ENCODE peak calls at places on chromosome X, in nine cellular contexts. M, C, B, Z, K, R, J, I and Y are unnamed samples.

GRCh38 chrX:119417842-119418241 is 18.7 kb downstream of the SLC25A43 start:
- DNase-seq in K (no peak), I (no peak), C (no peak), M (no peak), J (no peak), Z (no peak), B (no peak), R (no peak), Y (no peak)

GRCh38 chrX:39577976-39578962 is 519.5 kb downstream of the BCOR start:
- DNase-seq in Z (no peak), C (no peak), M (peak), K (peak), B (peak), R (no peak), I (peak), J (peak), Y (peak)

GRCh38 chrX:68978211-68978780 is 149.5 kb downstream of the EFNB1 start:
- DNase-seq in C (no peak), R (peak), I (no peak), J (peak), Z (no peak), B (no peak), M (no peak), K (no peak), Y (no peak)

GRCh38 chrX:70439016-70439415 is 5.6 kb upstream of the DLG3 start:
- DNase-seq in K (no peak), M (no peak), I (no peak), R (no peak), J (no peak), B (no peak), Z (no peak), C (no peak), Y (no peak)

GRCh38 chrX:103356023-103356798 is at the start of gene TCEAL9:
- DNase-seq in I (no peak), C (peak), K (no peak), Z (no peak), R (no peak), M (peak), J (peak), B (peak), Y (no peak)

GRCh38 chrX:129731228-129731627 is 7.6 kb upstream of the XPNPEP2 start:
- DNase-seq in I (no peak), C (no peak), J (no peak), M (no peak), R (no peak), K (no peak), Z (no peak), B (no peak), Y (no peak)

GRCh38 chrX:128458888-128459287 is 406.7 kb upstream of the ACTRT1 start:
- DNase-seq in Z (no peak), K (no peak), M (no peak), C (no peak), I (no peak), J (no peak), B (no peak), R (no peak), Y (no peak)

GRCh38 chrX:44012484-44013096 is 39.4 kb upstream of the NDP start:
- DNase-seq in C (peak), I (peak), J (no peak), R (no peak), K (no peak), B (peak), Z (no peak), M (no peak), Y (no peak)

GRCh38 chrX:10174810-10175209 is 18.0 kb downstream of the CLCN4 start:
- DNase-seq in Z (no peak), C (no peak), J (no peak), I (no peak), R (no peak), B (no peak), M (no peak), K (no peak), Y (no peak)

GRCh38 chrX:73876897-73877296 is 313.9 kb downstream of the CHIC1 start:
- DNase-seq in Z (no peak), I (no peak), J (no peak), B (no peak), R (peak), M (no peak), K (no peak), C (no peak), Y (no peak)

GRCh38 chrX:40684092-40684491 is 36.7 kb upstream of the CXorf38 start:
- DNase-seq in M (no peak), R (no peak), B (no peak), J (no peak), K (no peak), C (no peak), Z (no peak), I (no peak), Y (no peak)

GRCh38 chrX:49204017-49204416 is 4.0 kb upstream of the SYP start:
- DNase-seq in J (no peak), M (no peak), C (no peak), Z (no peak), I (no peak), K (no peak), B (no peak), R (no peak), Y (no peak)

GRCh38 chrX:19867411-19867732 is 20.0 kb downstream of the SH3KBP1 start:
- DNase-seq in B (no peak), I (no peak), C (no peak), M (no peak), R (no peak), Z (no peak), K (no peak), J (no peak), Y (no peak)

GRCh38 chrX:49725923-49726904 is 30.4 kb upstream of the PAGE1 start:
- DNase-seq in Z (no peak), R (peak), J (no peak), K (no peak), M (no peak), I (no peak), B (no peak), C (no peak), Y (no peak)

GRCh38 chrX:45980726-45981125 is 564.5 kb downstream of the ZNF674 start:
- DNase-seq in Z (no peak), C (no peak), I (no peak), M (no peak), J (no peak), R (no peak), K (no peak), B (no peak), Y (no peak)

GRCh38 chrX:43679778-43680177 is 23.7 kb downstream of the MAOA start:
- DNase-seq in M (no peak), Z (no peak), K (no peak), B (no peak), I (no peak), C (no peak), R (no peak), J (no peak), Y (no peak)

GRCh38 chrX:24619647-24620046 is 27.5 kb downstream of the PCYT1B start:
- DNase-seq in M (no peak), R (no peak), J (no peak), Z (no peak), B (no peak), C (no peak), I (no peak), K (no peak), Y (no peak)

GRCh38 chrX:49291615-49292337 is 11.7 kb upstream of the GAGE10 start:
- DNase-seq in M (peak), I (peak), K (no peak), R (peak), J (no peak), C (peak), Z (peak), B (peak), Y (peak)

GRCh38 chrX:21276736-21277433 is 97.3 kb upstream of the CNKSR2 start:
- DNase-seq in M (no peak), Z (no peak), J (peak), I (no peak), K (no peak), C (no peak), B (no peak), R (no peak), Y (no peak)

GRCh38 chrX:555589-556220 is 74.9 kb upstream of the SHOX start:
- DNase-seq in M (no peak), Z (no peak), I (no peak), C (no peak), K (no peak), B (no peak), R (no peak), J (no peak), Y (no peak)

GRCh38 chrX:103773445-103773844 is 3.2 kb upstream of the PLP1 start:
- DNase-seq in R (no peak), I (no peak), Z (no peak), K (no peak), C (no peak), M (no peak), J (no peak), B (no peak), Y (no peak)

GRCh38 chrX:77622233-77622632 is 163.8 kb downstream of the ATRX start:
- DNase-seq in Z (no peak), K (no peak), M (no peak), J (no peak), I (no peak), B (no peak), C (no peak), R (no peak), Y (no peak)

GRCh38 chrX:43676960-43677582 is 21.0 kb downstream of the MAOA start:
- DNase-seq in M (no peak), Z (no peak), I (no peak), C (no peak), J (no peak), B (no peak), R (peak), K (no peak), Y (no peak)

GRCh38 chrX:53195401-53195800 is 29.6 kb downstream of the KDM5C start:
- DNase-seq in I (no peak), R (no peak), Z (no peak), C (no peak), J (no peak), K (no peak), M (no peak), B (no peak), Y (no peak)

GRCh38 chrX:10648608-10649007 is 28.2 kb upstream of the MID1 start:
- DNase-seq in J (no peak), Z (no peak), M (no peak), K (no peak), R (no peak), B (no peak), I (no peak), C (no peak), Y (no peak)

GRCh38 chrX:44843318-44843702 is 511 bp upstream of the DUSP21 start:
- DNase-seq in B (no peak), J (no peak), K (no peak), M (no peak), Z (no peak), R (no peak), C (no peak), I (no peak), Y (no peak)

GRCh38 chrX:49878834-49879655 is at the start of gene USP27X:
- DNase-seq in J (peak), R (peak), K (peak), M (peak), C (peak), I (peak), Z (peak), B (peak), Y (peak)

GRCh38 chrX:48794993-48795501 is 6.8 kb upstream of the HDAC6 start:
- DNase-seq in C (peak), I (no peak), R (no peak), Z (no peak), K (no peak), B (no peak), J (peak), M (no peak), Y (no peak)

GRCh38 chrX:48083212-48083611 is 11.8 kb upstream of the ZNF630 start:
- DNase-seq in C (no peak), B (peak), I (peak), M (peak), K (no peak), J (no peak), R (peak), Z (no peak), Y (peak)